ENCODE peak calls at places on chromosomes 1 and 21, in four cellular contexts. K, X, E and V are unnamed samples. For H3K36me3 and H3K27me3, the result is how much of the 10 kb centered on the place peaks cover.

GRCh38 chr21:46424062-46424591 is 34.6 kb upstream of the DIP2A start:
- DNase-seq in X (no peak), E (no peak), K (peak), V (no peak)

GRCh38 chr1:31926846-31927660 is 11.1 kb downstream of the PTP4A2 start:
- DNase-seq in K (no peak), E (no peak), X (no peak), V (no peak)

GRCh38 chr1:187928288-187928687 is 1099.5 kb downstream of the PLA2G4A start:
- DNase-seq in E (no peak), X (no peak), K (no peak), V (peak)

GRCh38 chr1:201251411-201251810 is 31.9 kb upstream of the PKP1 start:
- DNase-seq in X (no peak), K (no peak), E (no peak), V (no peak)

GRCh38 chr1:232986000-232986922 is 35.9 kb downstream of the NTPCR start:
- DNase-seq in X (no peak), K (no peak), E (no peak), V (no peak)

GRCh38 chr1:207362962-207363858 is 41.7 kb downstream of the CD55 start:
- DNase-seq in E (no peak), X (no peak), K (peak), V (no peak)

GRCh38 chr1:228842094-228842775 is 107.0 kb downstream of the RHOU start:
- DNase-seq in K (no peak), E (no peak), X (peak), V (peak)

GRCh38 chr1:171257207-171258052 is 9.1 kb downstream of the FMO1 start:
- DNase-seq in E (no peak), X (no peak), K (no peak), V (no peak)

GRCh38 chr1:151920147-151920546 is 10.8 kb upstream of the THEM4 start:
- DNase-seq in X (no peak), E (no peak), K (no peak), V (no peak)

GRCh38 chr1:88979054-88979748 is 13.2 kb downstream of the KYAT3 start:
- DNase-seq in E (no peak), K (no peak), X (no peak), V (no peak)

GRCh38 chr1:9475061-9475627 is 64.1 kb upstream of the SLC25A33 start:
- DNase-seq in K (no peak), E (no peak), X (no peak), V (no peak)

GRCh38 chr1:24253569-24253968 is 65.6 kb upstream of the GRHL3 start:
- DNase-seq in K (no peak), E (no peak), X (no peak), V (no peak)

GRCh38 chr1:184075040-184076029 is 23.8 kb downstream of the TSEN15 start:
- DNase-seq in E (no peak), X (no peak), K (no peak), V (peak)

GRCh38 chr21:16420086-16420724 is 690.4 kb downstream of the USP25 start:
- DNase-seq in E (peak), K (no peak), X (no peak), V (peak)

GRCh38 chr1:55127827-55128343 is 87.3 kb downstream of the USP24 start:
- DNase-seq in E (no peak), K (peak), X (no peak), V (peak)

GRCh38 chr1:23745515-23745914 is 2.2 kb downstream of the ELOA start:
- DNase-seq in X (no peak), E (no peak), K (no peak), V (no peak)

GRCh38 chr1:16410803-16411202 is 26.4 kb downstream of the SPATA21 start:
- DNase-seq in X (no peak), K (no peak), E (no peak), V (no peak)

GRCh38 chr1:145974721-145975120 is 10.2 kb downstream of the POLR3GL start:
- DNase-seq in X (no peak), E (no peak), K (no peak), V (no peak)

GRCh38 chr21:27246741-27247140 is 279.9 kb upstream of the ADAMTS5 start:
- DNase-seq in X (no peak), E (no peak), K (no peak), V (no peak)

GRCh38 chr1:12184008-12184681 is 17.4 kb downstream of the TNFRSF1B start:
- DNase-seq in X (peak), K (no peak), E (peak), V (peak)

GRCh38 chr1:54995013-54995760 is 3.5 kb upstream of the BSND start:
- DNase-seq in K (no peak), X (no peak), E (no peak), V (no peak)

GRCh38 chr1:21251773-21252471 is 38.3 kb downstream of the ECE1 start:
- DNase-seq in X (no peak), K (no peak), E (no peak), V (no peak)

GRCh38 chr1:235888119-235888643 is 21.5 kb upstream of the LYST start:
- DNase-seq in K (peak), E (no peak), X (no peak), V (no peak)

GRCh38 chr1:212256404-212256803 is 28.8 kb upstream of the PPP2R5A start:
- DNase-seq in E (no peak), X (no peak), K (peak), V (no peak)

GRCh38 chr1:236113324-236114032 is 28.9 kb upstream of the GPR137B start:
- DNase-seq in K (no peak), X (no peak), E (peak), V (no peak)

GRCh38 chr1:229941160-229941559 is 125.9 kb upstream of the GALNT2 start:
- DNase-seq in E (no peak), K (no peak), X (no peak), V (no peak)

GRCh38 chr1:12669529-12670068 is 25.7 kb downstream of the AADACL4 start:
- DNase-seq in E (no peak), X (no peak), K (no peak), V (peak)

GRCh38 chr1:208564466-208564865 is 320.3 kb upstream of the PLXNA2 start:
- DNase-seq in E (no peak), K (no peak), X (no peak), V (no peak)

GRCh38 chr1:16324456-16324890 is 27.8 kb downstream of the FBXO42 start:
- DNase-seq in X (no peak), K (no peak), E (no peak), V (peak)

GRCh38 chr1:59433440-59433813 is 136.5 kb downstream of the FGGY start:
- DNase-seq in E (no peak), X (no peak), K (no peak), V (no peak)

GRCh38 chr21:36041910-36042309 is 18.4 kb downstream of the SETD4 start:
- DNase-seq in X (no peak), K (no peak), E (no peak), V (no peak)
- H3K36me3 ChIP-seq in X (half or more), K (under half), E (half or more), V (half or more)

DNA sequence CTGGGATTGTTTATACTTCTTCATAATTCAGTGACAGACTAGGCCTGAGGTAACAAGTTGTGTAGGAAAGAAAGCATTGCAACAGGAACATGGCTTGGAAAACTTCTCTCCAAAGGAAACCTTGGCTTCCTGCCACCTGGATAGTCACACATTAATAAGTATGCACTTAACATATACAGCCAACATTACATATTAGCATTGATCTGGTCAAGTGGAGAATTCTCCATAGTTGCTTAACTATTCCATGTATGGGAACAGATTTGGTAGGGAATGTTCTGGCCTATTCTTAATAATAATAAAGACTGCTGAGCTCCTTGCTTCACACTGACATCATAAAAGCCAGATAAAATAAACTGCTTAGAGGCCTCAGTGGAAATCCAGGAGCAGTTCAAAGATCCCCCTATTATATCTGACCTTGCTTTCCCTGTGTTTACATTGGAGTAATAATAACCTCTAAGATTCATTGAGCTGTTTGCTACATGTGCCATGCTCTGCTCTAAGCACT is 27.2 kb upstream of the NFIA start:
- DNase-seq in X (no peak), E (no peak), K (no peak), V (no peak)
- H3K4me3 ChIP-seq in X (no peak), E (no peak), K (no peak), V (no peak)

GRCh38 chr21:35556536-35556935 is 503.8 kb downstream of the SETD4 start:
- DNase-seq in K (no peak), X (no peak), E (no peak), V (no peak)
- H3K27me3 ChIP-seq in K (under half), X (under half), E (under half), V (under half)

GRCh38 chr1:203823306-203823705 is 27.9 kb downstream of the ZBED6 start:
- DNase-seq in K (no peak), X (no peak), E (no peak), V (no peak)
- H3K36me3 ChIP-seq in K (under half), X (half or more), E (half or more), V (half or more)

GRCh38 chr1:42380617-42381423 is at the start of gene RIMKLA:
- DNase-seq in E (peak), K (peak), X (peak), V (peak)
- H3K4me3 ChIP-seq in E (peak), K (peak), X (peak), V (peak)

GRCh38 chr1:159211331-159212136 is 6.9 kb downstream of the ACKR1 start:
- DNase-seq in K (no peak), E (no peak), X (peak), V (no peak)

GRCh38 chr1:159207774-159208459 is 3.2 kb downstream of the ACKR1 start:
- DNase-seq in K (no peak), X (no peak), E (no peak), V (no peak)

GRCh38 chr1:159207080-159207479 is 2.4 kb downstream of the ACKR1 start:
- DNase-seq in K (no peak), E (no peak), X (no peak), V (no peak)

GRCh38 chr1:159205225-159205624 is 550 bp downstream of the ACKR1 start:
- DNase-seq in K (no peak), X (no peak), E (no peak), V (no peak)

DNA sequence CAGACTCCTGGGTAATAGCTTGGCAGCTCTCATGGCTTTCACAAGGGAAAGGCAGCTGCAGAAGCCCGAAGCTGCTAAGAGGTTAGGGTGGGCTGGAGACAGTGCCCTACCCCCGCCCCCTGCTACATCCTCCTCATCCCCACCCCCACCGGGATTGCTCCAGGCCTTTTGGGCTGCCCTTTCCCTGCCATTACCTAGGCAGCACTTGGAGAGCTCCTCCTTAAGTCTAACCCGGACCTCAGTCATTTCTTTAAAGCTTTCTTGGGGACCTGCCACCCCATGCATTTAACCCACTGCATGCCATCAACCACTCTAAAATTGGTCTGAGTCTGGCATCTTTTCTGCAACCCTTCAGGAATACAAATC is 3.8 kb downstream of the ACKR1 start:
- DNase-seq in X (no peak), E (no peak), K (no peak), V (no peak)
- H3K27me3 ChIP-seq in X (half or more), E (half or more), K (under half), V (under half)